ENCODE peak calls at places on chromosomes 3 and 15, in ten cellular contexts. Z is stimulated activated CD4-positive, alpha-beta T cell treated with anti-CD3 and anti-CD28 coated beads, Interleukin-15, amount 100 ng/mL, for 1 hour; B is NCI-H1105; J is NCI-H2081 treated with DMSO at 0.1 percent for 48 hours; W is uterus; H is H4; F is sigmoid colon; T is EH; I is naive thymus-derived CD4-positive, alpha-beta T cell; L is islet precursor cell. Y is an unnamed sample.

GRCh38 chr3:154095832-154096421 is 25.3 kb upstream of the ARHGEF26 start:
- DNase-seq in Z (no peak), B (peak), J (no peak), W (no peak), H (no peak), F (no peak), T (peak), I (no peak), L (no peak), Y (peak)

GRCh38 chr3:134388748-134389485 is 14.7 kb upstream of the AMOTL2 start:
- DNase-seq in Z (no peak), B (no peak), J (no peak), W (no peak), H (no peak), F (no peak), T (no peak), I (no peak), L (peak), Y (no peak)

GRCh38 chr3:171225698-171226097 is 199.2 kb upstream of the SLC2A2 start:
- DNase-seq in Z (no peak), B (peak), J (no peak), W (no peak), H (peak), F (no peak), T (peak), I (no peak), L (no peak), Y (no peak)

GRCh38 chr3:46693038-46693896 is at the start of gene ALS2CL:
- DNase-seq in Z (peak), B (no peak), J (no peak), W (peak), H (no peak), F (peak), T (peak), I (peak), L (peak), Y (no peak)

GRCh38 chr3:155102329-155102728 is 22.2 kb downstream of the MME start:
- DNase-seq in Z (no peak), B (no peak), J (no peak), W (no peak), H (no peak), F (no peak), T (peak), I (no peak), L (no peak), Y (no peak)

GRCh38 chr3:73258057-73258456 is 196.6 kb downstream of the EBLN2 start:
- DNase-seq in Z (no peak), B (no peak), J (no peak), W (no peak), H (no peak), F (no peak), T (no peak), I (no peak), L (no peak), Y (no peak)

GRCh38 chr15:36879568-36880225 is 220.7 kb downstream of the MEIS2 start:
- DNase-seq in Z (no peak), B (no peak), J (no peak), W (no peak), H (no peak), F (no peak), T (no peak), I (no peak), L (no peak), Y (no peak)

GRCh38 chr15:65115542-65115941 is 542 bp upstream of the UBAP1L start:
- DNase-seq in Z (no peak), B (peak), J (peak), W (no peak), H (no peak), F (no peak), T (no peak), I (no peak), L (no peak), Y (peak)

GRCh38 chr3:186754006-186754405 is 29.4 kb upstream of the EIF4A2 start:
- DNase-seq in Z (no peak), B (no peak), J (no peak), W (no peak), H (no peak), F (no peak), T (no peak), I (no peak), L (no peak), Y (no peak)

GRCh38 chr3:187165144-187165543 is 25.8 kb upstream of the RPL39L start:
- DNase-seq in Z (peak), B (peak), J (peak), W (no peak), H (peak), F (no peak), T (peak), I (no peak), L (peak), Y (peak)

GRCh38 chr15:77437264-77437663 is 16.6 kb downstream of the HMG20A start:
- DNase-seq in Z (no peak), B (no peak), J (no peak), W (no peak), H (no peak), F (no peak), T (no peak), I (no peak), L (no peak), Y (no peak)

GRCh38 chr3:100533176-100533575 is 40.8 kb downstream of the TMEM45A start:
- DNase-seq in Z (no peak), B (no peak), J (no peak), W (no peak), H (no peak), F (no peak), T (peak), I (no peak), L (peak), Y (no peak)

Y was measured in DMS153.